ENCODE peak calls at places on chromosomes 3 and 15, in seven cellular contexts. B is adrenal gland; D is lower leg skin; G is heart right ventricle; F is PC-9; W is CD8-positive, alpha-beta memory T cell; O is HL-60. K is an unnamed sample.

GRCh38 chr3:118810499-118811035 is 224.1 kb downstream of the IGSF11 start:
- DNase-seq in O (no peak), W (no peak), B (no peak), F (no peak), G (no peak), D (no peak), K (no peak)

GRCh38 chr3:7630351-7630911 is 769.5 kb downstream of the GRM7 start:
- DNase-seq in D (no peak), B (no peak), F (no peak), G (no peak), W (no peak), O (no peak), K (no peak)

GRCh38 chr3:9676780-9677179 is 26.9 kb upstream of the CPNE9 start:
- DNase-seq in D (no peak), F (no peak), W (no peak), B (no peak), O (no peak), G (no peak), K (no peak)

GRCh38 chr3:156518726-156519125 is 36.2 kb downstream of the SSR3 start:
- DNase-seq in F (no peak), D (peak), B (no peak), G (no peak), O (no peak), W (no peak), K (no peak)

GRCh38 chr15:31269961-31270575 is 56.6 kb upstream of the KLF13 start:
- DNase-seq in D (no peak), O (no peak), B (no peak), F (no peak), W (no peak), G (no peak), K (peak)

GRCh38 chr3:143771939-143772338 is 76.3 kb downstream of the SLC9A9 start:
- DNase-seq in B (peak), F (no peak), D (no peak), O (no peak), G (no peak), W (no peak), K (no peak)

GRCh38 chr3:150091626-150092025 is 120.9 kb upstream of the PFN2 start:
- DNase-seq in W (no peak), D (no peak), O (no peak), B (no peak), G (no peak), F (no peak), K (no peak)

GRCh38 chr3:33438284-33438668 is 1.9 kb downstream of the UBP1 start:
- DNase-seq in W (no peak), O (no peak), F (no peak), G (no peak), B (no peak), D (no peak), K (no peak)

GRCh38 chr3:23739536-23739935 is 66.2 kb upstream of the UBE2E1 start:
- DNase-seq in O (peak), F (peak), W (no peak), D (peak), B (no peak), G (no peak), K (no peak)

GRCh38 chr3:34364345-34364744 is 565.9 kb downstream of the PDCD6IP start:
- DNase-seq in F (no peak), B (no peak), O (no peak), D (no peak), G (no peak), W (no peak), K (no peak)

GRCh38 chr3:50817756-50818518 is 143.2 kb downstream of the DOCK3 start:
- DNase-seq in G (no peak), F (peak), W (no peak), O (no peak), B (no peak), D (no peak), K (no peak)

GRCh38 chr15:97691799-97692198 is 268.7 kb upstream of the ARRDC4 start:
- DNase-seq in W (no peak), O (no peak), B (no peak), D (no peak), F (no peak), G (no peak), K (no peak)

GRCh38 chr3:41173926-41174702 is 25.2 kb upstream of the CTNNB1 start:
- DNase-seq in O (no peak), B (no peak), G (no peak), W (no peak), F (no peak), D (no peak), K (no peak)

GRCh38 chr3:123634149-123635051 is 49.5 kb upstream of the HACD2 start:
- DNase-seq in F (no peak), D (no peak), W (no peak), G (no peak), O (no peak), B (no peak), K (no peak)

GRCh38 chr3:12963869-12964712 is 109.1 kb downstream of the IQSEC1 start:
- DNase-seq in O (no peak), D (peak), W (no peak), B (peak), F (no peak), G (no peak), K (no peak)

GRCh38 chr3:197003461-197004385 is 25.9 kb downstream of the MELTF start:
- DNase-seq in D (no peak), G (no peak), O (no peak), B (no peak), W (no peak), F (no peak), K (no peak)

GRCh38 chr15:70494861-70495571 is 268.3 kb downstream of the UACA start:
- DNase-seq in W (no peak), B (no peak), O (no peak), G (no peak), F (peak), D (no peak), K (no peak)

GRCh38 chr3:47057212-47057671 is 77.8 kb downstream of the NBEAL2 start:
- DNase-seq in W (peak), D (no peak), B (no peak), F (no peak), G (no peak), O (no peak), K (no peak)

DNA sequence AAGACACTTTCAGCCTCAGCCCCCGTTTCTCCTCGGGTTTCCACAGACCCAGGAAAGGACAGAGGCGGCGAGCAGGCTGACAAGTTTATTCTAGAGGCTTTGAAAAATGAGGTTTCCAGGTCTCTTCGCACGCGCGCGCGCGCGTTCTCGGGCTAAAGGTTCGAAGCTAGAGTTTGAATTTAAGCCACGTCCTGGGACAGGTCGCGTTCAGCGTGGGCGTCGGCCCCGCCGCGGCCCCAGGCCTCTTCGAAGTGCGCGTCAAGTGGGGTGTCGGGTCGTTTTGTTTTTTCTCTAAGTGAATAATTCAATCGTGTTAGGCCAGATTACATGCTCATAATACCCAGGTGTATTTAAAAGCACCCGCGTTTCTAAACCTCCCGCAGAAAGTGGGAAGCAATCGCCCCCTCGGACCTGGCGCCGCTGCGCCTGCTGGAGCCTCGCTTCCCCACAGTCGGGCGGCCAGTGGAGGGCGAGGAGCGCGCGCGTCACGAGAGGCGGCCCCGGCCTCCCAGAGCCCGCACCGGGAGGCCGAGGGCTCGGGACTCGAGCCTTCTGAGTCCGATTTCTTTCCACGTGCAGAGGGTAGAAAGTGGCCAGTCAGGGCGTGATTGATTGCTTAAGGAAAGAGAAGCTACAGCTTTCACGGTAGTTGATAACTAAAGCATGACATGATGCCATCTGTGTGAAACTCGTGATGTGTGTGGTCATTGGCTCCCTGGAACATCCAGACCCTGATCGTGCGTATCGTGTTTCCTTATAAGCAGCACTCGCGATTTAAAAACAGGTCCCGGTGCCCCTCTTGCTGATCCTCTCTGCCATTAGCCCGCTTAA is 15.8 kb upstream of the SOX2 start:
- DNase-seq in W (no peak), O (no peak), D (no peak), F (no peak), B (no peak), G (no peak), K (no peak)
- H3K4me3 ChIP-seq in W (no peak), O (no peak), D (peak), F (peak), B (no peak), G (peak), K (peak)

GRCh38 chr15:72237286-72238224 is 6.6 kb upstream of the PKM start:
- DNase-seq in F (peak), D (peak), B (peak), O (peak), G (peak), W (no peak), K (peak)
- H3K4me3 ChIP-seq in F (peak), D (no peak), B (no peak), O (peak), G (no peak), W (no peak), K (peak)

GRCh38 chr15:94300612-94301011 is 69.3 kb downstream of the MCTP2 start:
- DNase-seq in D (no peak), W (no peak), F (no peak), B (no peak), G (no peak), O (no peak), K (no peak)
- H3K4me3 ChIP-seq in D (no peak), W (no peak), F (no peak), B (no peak), G (no peak), O (no peak), K (no peak)

DNA sequence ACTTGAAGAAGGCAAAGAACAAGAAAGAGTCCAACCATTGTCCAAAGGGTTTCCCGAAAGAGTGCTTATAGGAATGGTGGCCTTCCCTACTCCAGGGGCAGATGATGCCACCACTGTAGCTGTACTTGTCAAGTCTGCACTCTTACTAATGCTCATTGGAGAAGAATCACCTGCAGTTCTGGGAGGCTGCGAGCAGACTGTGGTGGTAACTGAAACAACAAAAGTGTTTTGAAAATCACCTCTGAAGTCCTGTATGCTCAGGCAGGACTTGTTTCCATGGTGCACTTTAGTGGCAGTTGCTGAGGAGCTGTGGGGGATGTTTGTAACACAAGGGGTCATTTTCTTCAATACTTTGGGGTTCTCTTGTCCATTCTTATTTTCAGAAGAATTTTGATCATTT is 36.0 kb downstream of the USF3 start:
- DNase-seq in W (no peak), B (no peak), D (no peak), F (no peak), G (no peak), O (no peak), K (no peak)
- H3K4me3 ChIP-seq in W (no peak), B (no peak), D (no peak), F (no peak), G (no peak), O (no peak), K (no peak)

GRCh38 chr3:154224366-154224765 is 99.9 kb downstream of the DHX36 start:
- DNase-seq in D (no peak), F (no peak), B (no peak), O (no peak), G (no peak), W (no peak), K (no peak)
- H3K4me3 ChIP-seq in D (no peak), F (no peak), B (no peak), O (no peak), G (no peak), W (no peak), K (no peak)

GRCh38 chr3:73766599-73767378 is 142.0 kb upstream of the PDZRN3 start:
- DNase-seq in G (no peak), W (no peak), F (no peak), B (peak), D (peak), O (peak), K (no peak)

GRCh38 chr3:73768594-73769308 is 144.0 kb upstream of the PDZRN3 start:
- DNase-seq in O (no peak), F (no peak), G (no peak), B (no peak), W (no peak), D (no peak), K (no peak)

GRCh38 chr3:73762855-73763254 is 138.1 kb upstream of the PDZRN3 start:
- DNase-seq in F (no peak), D (no peak), W (no peak), O (no peak), B (no peak), G (no peak), K (no peak)

GRCh38 chr3:73765878-73766564 is 141.3 kb upstream of the PDZRN3 start:
- DNase-seq in F (no peak), B (no peak), G (no peak), D (peak), O (peak), W (no peak), K (no peak)
- H3K4me3 ChIP-seq in F (no peak), B (no peak), G (no peak), D (no peak), O (no peak), W (no peak), K (no peak)

DNA sequence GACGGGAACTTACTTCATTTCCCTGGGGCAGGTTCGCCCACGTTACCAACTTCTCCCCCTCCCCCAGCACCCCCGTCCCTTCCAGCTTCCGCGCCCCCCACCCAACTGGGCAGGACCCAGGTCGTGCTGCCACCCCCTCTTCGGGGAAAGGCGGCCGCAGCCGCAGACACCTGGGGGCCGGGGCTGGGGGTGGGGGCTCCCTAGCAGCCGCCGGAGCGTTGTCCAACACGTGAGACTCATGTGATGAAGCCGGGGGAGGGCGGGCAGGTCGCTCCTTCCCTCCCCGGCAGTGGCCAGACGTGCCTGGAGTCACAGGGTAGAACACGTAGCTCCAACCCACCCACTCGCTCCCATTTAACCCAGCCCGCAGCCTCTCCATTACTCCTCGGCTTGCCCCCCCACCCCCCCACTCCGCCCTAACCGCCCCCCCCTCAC is 254 bp upstream of the BHLHE40 start:
- DNase-seq in W (peak), O (peak), F (peak), G (peak), B (peak), D (peak), K (peak)
- H3K4me3 ChIP-seq in W (peak), O (peak), F (peak), G (peak), B (peak), D (peak), K (peak)

GRCh38 chr3:148829926-148830325 is 2.3 kb downstream of the CPB1 start:
- DNase-seq in W (no peak), O (no peak), G (no peak), D (no peak), B (no peak), F (no peak), K (no peak)
- H3K4me3 ChIP-seq in W (no peak), O (no peak), G (no peak), D (no peak), B (no peak), F (no peak), K (no peak)

K was measured in right atrium auricular region.